ENCODE peak calls at places on chromosomes 6 and 20, in ten cellular contexts. Y, T, K, H, N, Q, U, E, O and B are unnamed samples.

GRCh38 chr20:35344354-35344837 is 52.2 kb upstream of the FAM83C start:
- DNase-seq in E (no peak), O (no peak), H (peak; percentile 16), Q (no peak), U (no peak), K (no peak), N (peak; percentile 57), Y (peak; percentile 91), T (peak; percentile 96), B (peak; percentile 23)

GRCh38 chr20:48204499-48204898 is 419.2 kb upstream of the SULF2 start:
- DNase-seq in K (no peak), E (no peak), Q (no peak), Y (no peak), U (no peak), N (no peak), H (no peak), O (no peak), T (no peak), B (no peak)

GRCh38 chr6:166930354-166930891 is 25.9 kb downstream of the RNASET2 start:
- DNase-seq in T (no peak), U (no peak), O (no peak), K (no peak), H (no peak), Q (no peak), N (no peak), E (no peak), Y (no peak), B (no peak)

GRCh38 chr20:50724851-50725721 is 6.3 kb upstream of the PARD6B start:
- DNase-seq in N (peak; percentile 73), Q (peak; percentile 94), Y (peak; percentile 84), O (no peak), U (no peak), T (peak; percentile 96), E (peak; percentile 73), K (no peak), H (peak; percentile 68), B (peak; percentile 93)

GRCh38 chr6:131038612-131039344 is 24.3 kb downstream of the EPB41L2 start:
- DNase-seq in Q (no peak), T (peak; percentile 71), O (no peak), H (no peak), K (no peak), E (no peak), Y (peak; percentile 70), U (no peak), N (no peak), B (no peak)

GRCh38 chr20:14219801-14220461 is 117.5 kb downstream of the FLRT3 start:
- DNase-seq in E (no peak), K (no peak), N (no peak), O (no peak), Q (no peak), H (peak; percentile 25), U (no peak), Y (no peak), T (no peak), B (no peak)

GRCh38 chr20:25686081-25687077 is 10.3 kb downstream of the ZNF337 start:
- DNase-seq in K (peak; percentile 74), Q (no peak), Y (no peak), T (no peak), N (no peak), H (no peak), U (no peak), O (no peak), E (no peak), B (no peak)

GRCh38 chr20:45097485-45098095 is 3.3 kb downstream of the KCNS1 start:
- DNase-seq in U (peak; percentile 21), N (no peak), K (no peak), E (no peak), H (no peak), O (peak; percentile 36), Q (no peak), T (no peak), Y (peak; percentile 42), B (no peak)

GRCh38 chr6:29530671-29531310 is 28.7 kb downstream of the UBD start:
- DNase-seq in Y (no peak), O (no peak), E (peak; percentile 25), N (no peak), H (no peak), K (peak; percentile 81), T (no peak), U (no peak), Q (no peak), B (no peak)

GRCh38 chr6:29531668-29532067 is 27.9 kb downstream of the UBD start:
- DNase-seq in T (no peak), O (no peak), K (peak; percentile 85), N (no peak), E (no peak), Y (no peak), H (no peak), U (no peak), Q (no peak), B (no peak)

GRCh38 chr6:29528988-29529560 is 30.5 kb downstream of the UBD start:
- DNase-seq in E (peak; percentile 22), K (peak; percentile 80), T (no peak), Q (no peak), U (no peak), Y (no peak), O (no peak), N (no peak), H (no peak), B (no peak)

GRCh38 chr6:29528300-29528931 is 31.1 kb downstream of the UBD start:
- DNase-seq in H (no peak), T (no peak), K (peak; percentile 88), Y (no peak), U (no peak), E (peak; percentile 14), N (no peak), Q (no peak), O (no peak), B (no peak)

DNA sequence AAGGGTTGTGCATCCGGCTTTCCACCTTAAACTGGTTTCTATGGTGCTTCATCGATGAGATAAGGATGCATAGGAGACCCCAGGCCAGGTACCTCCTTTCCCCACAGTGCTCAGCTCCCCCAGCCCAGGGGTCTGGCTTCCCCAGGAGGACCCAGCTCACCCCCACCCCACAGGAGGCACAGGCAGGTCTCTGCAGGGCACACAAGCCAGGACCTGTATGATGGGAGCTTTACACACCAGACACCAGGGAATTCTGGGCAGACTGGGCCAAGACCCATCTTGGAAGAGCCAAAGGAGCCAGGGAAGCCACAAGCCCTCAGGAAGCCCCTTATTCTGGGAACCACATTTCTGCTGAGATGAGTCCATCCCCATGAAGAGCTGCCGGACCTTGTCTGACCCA is 29.6 kb downstream of the UBD start:
- DNase-seq in N (no peak), T (no peak), Y (no peak), H (no peak), K (peak; percentile 21), U (no peak), O (no peak), Q (no peak), E (peak; percentile 17), B (no peak)
- H3K4me1 ChIP-seq in N (no peaks in the 10 kb centered on the region), T (no peaks in the 10 kb centered on the region), Y (no peaks in the 10 kb centered on the region), H (no peaks in the 10 kb centered on the region), K (no peaks in the 10 kb centered on the region), U (no peaks in the 10 kb centered on the region), O (no peaks in the 10 kb centered on the region), Q (no peaks in the 10 kb centered on the region), E (no peaks in the 10 kb centered on the region), B (no peaks in the 10 kb centered on the region)

GRCh38 chr20:59837623-59838394 is 95.6 kb downstream of the SYCP2 start:
- DNase-seq in Y (no peak), H (no peak), T (no peak), U (no peak), E (no peak), O (no peak), K (no peak), Q (no peak), N (no peak), B (no peak)
- H3K4me1 ChIP-seq in Y (no peaks in the 10 kb centered on the region), H (peaks cover 28% of the 10 kb centered on the region), T (no peaks in the 10 kb centered on the region), U (no peaks in the 10 kb centered on the region), E (peaks cover 9% of the 10 kb centered on the region), O (no peaks in the 10 kb centered on the region), K (peaks cover 24% of the 10 kb centered on the region), Q (no peaks in the 10 kb centered on the region), N (peaks cover 14% of the 10 kb centered on the region), B (peaks cover 6% of the 10 kb centered on the region)

DNA sequence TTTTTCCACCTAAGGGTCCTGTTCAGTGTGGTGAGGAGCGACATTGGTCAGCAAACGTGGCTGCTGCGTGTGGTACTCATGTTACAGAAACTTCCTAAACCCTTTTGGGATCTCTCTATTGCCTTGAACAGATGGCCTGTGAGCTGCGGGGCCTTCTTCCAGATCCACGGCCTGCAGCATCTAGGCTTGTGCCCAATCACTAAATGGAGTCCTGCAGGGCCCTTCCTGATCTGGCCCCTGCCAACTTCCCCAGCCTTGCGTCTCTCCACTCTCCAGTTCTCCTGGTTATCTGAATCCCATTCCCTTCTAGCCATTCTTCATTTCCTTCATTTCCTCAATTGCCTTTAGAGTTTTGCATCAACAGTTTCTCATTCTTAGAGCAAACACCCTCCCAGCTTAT is 85.6 kb downstream of the PDE7B start:
- DNase-seq in U (no peak), H (no peak), Q (no peak), T (no peak), O (no peak), K (no peak), N (no peak), Y (no peak), E (no peak), B (no peak)
- H3K4me1 ChIP-seq in U (no peaks in the 10 kb centered on the region), H (peaks cover 7% of the 10 kb centered on the region), Q (no peaks in the 10 kb centered on the region), T (peaks cover 26% of the 10 kb centered on the region), O (no peaks in the 10 kb centered on the region), K (no peaks in the 10 kb centered on the region), N (no peaks in the 10 kb centered on the region), Y (peaks cover 15% of the 10 kb centered on the region), E (no peaks in the 10 kb centered on the region), B (peaks cover 11% of the 10 kb centered on the region)

GRCh38 chr6:87824813-87825475 is 122.9 kb upstream of the AKIRIN2 start:
- DNase-seq in N (no peak), K (no peak), Q (no peak), H (no peak), U (no peak), Y (no peak), O (no peak), E (no peak), T (no peak), B (no peak)

GRCh38 chr6:87828044-87828443 is 126.0 kb upstream of the AKIRIN2 start:
- DNase-seq in Y (no peak), E (no peak), U (no peak), Q (no peak), O (no peak), N (no peak), H (no peak), K (no peak), T (no peak), B (no peak)

GRCh38 chr6:87827291-87827690 is 125.3 kb upstream of the AKIRIN2 start:
- DNase-seq in N (no peak), Y (no peak), U (no peak), E (no peak), Q (no peak), T (no peak), H (no peak), K (no peak), O (no peak), B (no peak)

GRCh38 chr6:87826376-87826775 is 124.3 kb upstream of the AKIRIN2 start:
- DNase-seq in T (peak; percentile 16), O (no peak), N (no peak), K (no peak), E (no peak), U (no peak), Q (no peak), Y (peak; percentile 44), H (no peak), B (no peak)

DNA sequence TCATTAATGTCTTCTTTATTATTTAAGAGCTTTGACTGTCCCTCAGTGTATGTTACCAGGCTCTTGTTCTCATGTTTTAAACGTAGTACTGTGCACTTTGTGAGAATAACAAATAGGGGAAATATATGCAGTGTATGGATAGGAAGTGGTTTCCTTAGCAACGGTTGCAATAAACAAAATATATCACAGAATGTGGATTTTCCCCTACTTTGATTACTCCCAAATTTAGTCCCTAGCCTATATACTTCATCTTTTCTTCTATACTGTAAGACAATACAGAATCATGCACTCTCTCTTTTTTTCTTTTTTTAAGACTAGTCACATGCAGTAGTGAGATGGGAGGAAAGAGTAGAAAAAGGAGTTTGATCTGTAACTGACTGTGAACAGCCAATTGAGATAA is 123.8 kb upstream of the AKIRIN2 start:
- DNase-seq in E (no peak), K (no peak), H (no peak), Y (no peak), Q (no peak), O (peak; percentile 22), U (no peak), T (no peak), N (no peak), B (no peak)
- H3K4me1 ChIP-seq in E (no peaks in the 10 kb centered on the region), K (no peaks in the 10 kb centered on the region), H (no peaks in the 10 kb centered on the region), Y (no peaks in the 10 kb centered on the region), Q (no peaks in the 10 kb centered on the region), O (peaks cover 13% of the 10 kb centered on the region), U (no peaks in the 10 kb centered on the region), T (no peaks in the 10 kb centered on the region), N (no peaks in the 10 kb centered on the region), B (no peaks in the 10 kb centered on the region)